ENCODE peak calls at places on chromosomes 16 and 17, in seven cellular contexts. One of them, this sample, is unnamed.

GRCh38 chr16:88965411-88965810 is 11.6 kb downstream of the CBFA2T3 start:
- DNase-seq in heart left ventricle: no peak
- DNase-seq in Peyer's patch: no peak
- DNase-seq in right atrium auricular region: no peak
- DNase-seq in IMR-90: no peak
- DNase-seq in GM23248: no peak
- DNase-seq in A673: no peak
- DNase-seq in this sample: no peak

GRCh38 chr16:14501331-14502255 is 128.5 kb downstream of the PARN start:
- DNase-seq in IMR-90: peak; percentile 94
- DNase-seq in Peyer's patch: peak; percentile 74
- DNase-seq in GM23248: peak; percentile 96
- DNase-seq in right atrium auricular region: peak; percentile 93
- DNase-seq in heart left ventricle: peak; percentile 79
- DNase-seq in A673: peak; percentile 83
- DNase-seq in this sample: peak; percentile 81

GRCh38 chr17:82636626-82637598 is 11.3 kb downstream of the WDR45B start:
- DNase-seq in Peyer's patch: no peak
- DNase-seq in right atrium auricular region: no peak
- DNase-seq in GM23248: no peak
- DNase-seq in heart left ventricle: no peak
- DNase-seq in A673: no peak
- DNase-seq in IMR-90: no peak
- DNase-seq in this sample: no peak

GRCh38 chr17:55063857-55064485 is 95.4 kb downstream of the STXBP4 start:
- DNase-seq in Peyer's patch: no peak
- DNase-seq in GM23248: no peak
- DNase-seq in IMR-90: no peak
- DNase-seq in A673: no peak
- DNase-seq in right atrium auricular region: no peak
- DNase-seq in heart left ventricle: no peak
- DNase-seq in this sample: no peak

GRCh38 chr17:50768348-50768761 is 1.0 kb upstream of the ANKRD40CL start:
- DNase-seq in GM23248: no peak
- DNase-seq in IMR-90: no peak
- DNase-seq in A673: no peak
- DNase-seq in heart left ventricle: no peak
- DNase-seq in Peyer's patch: peak; percentile 95
- DNase-seq in right atrium auricular region: no peak
- DNase-seq in this sample: no peak

GRCh38 chr16:56851671-56852400 is 13.2 kb upstream of the SLC12A3 start:
- DNase-seq in Peyer's patch: no peak
- DNase-seq in GM23248: peak; percentile 60
- DNase-seq in IMR-90: peak; percentile 50
- DNase-seq in heart left ventricle: no peak
- DNase-seq in right atrium auricular region: no peak
- DNase-seq in A673: peak; percentile 36
- DNase-seq in this sample: no peak

GRCh38 chr17:17495448-17496188 is 577 bp downstream of the RASD1 start:
- DNase-seq in A673: peak; percentile 21
- DNase-seq in heart left ventricle: peak; percentile 29
- DNase-seq in right atrium auricular region: peak; percentile 60
- DNase-seq in IMR-90: peak; percentile 4
- DNase-seq in GM23248: peak; percentile 56
- DNase-seq in Peyer's patch: peak; percentile 64
- DNase-seq in this sample: no peak

GRCh38 chr17:78343099-78343432 is 16.8 kb downstream of the SOCS3 start:
- DNase-seq in heart left ventricle: peak; percentile 83
- DNase-seq in A673: no peak
- DNase-seq in IMR-90: peak; percentile 87
- DNase-seq in GM23248: peak; percentile 99
- DNase-seq in right atrium auricular region: peak; percentile 89
- DNase-seq in Peyer's patch: peak; percentile 73
- DNase-seq in this sample: no peak

GRCh38 chr16:14285542-14286380 is 214.6 kb downstream of the MRTFB start:
- DNase-seq in IMR-90: peak; percentile 97
- DNase-seq in GM23248: peak; percentile 90
- DNase-seq in heart left ventricle: peak; percentile 92
- DNase-seq in Peyer's patch: peak; percentile 97
- DNase-seq in A673: peak; percentile 97
- DNase-seq in right atrium auricular region: peak; percentile 95
- DNase-seq in this sample: peak; percentile 98

GRCh38 chr16:87278191-87279093 is 38.8 kb downstream of the C16orf95 start:
- DNase-seq in IMR-90: peak; percentile 77
- DNase-seq in right atrium auricular region: peak; percentile 87
- DNase-seq in heart left ventricle: peak; percentile 67
- DNase-seq in A673: peak; percentile 70
- DNase-seq in GM23248: peak; percentile 88
- DNase-seq in Peyer's patch: peak; percentile 79
- DNase-seq in this sample: peak; percentile 19

DNA sequence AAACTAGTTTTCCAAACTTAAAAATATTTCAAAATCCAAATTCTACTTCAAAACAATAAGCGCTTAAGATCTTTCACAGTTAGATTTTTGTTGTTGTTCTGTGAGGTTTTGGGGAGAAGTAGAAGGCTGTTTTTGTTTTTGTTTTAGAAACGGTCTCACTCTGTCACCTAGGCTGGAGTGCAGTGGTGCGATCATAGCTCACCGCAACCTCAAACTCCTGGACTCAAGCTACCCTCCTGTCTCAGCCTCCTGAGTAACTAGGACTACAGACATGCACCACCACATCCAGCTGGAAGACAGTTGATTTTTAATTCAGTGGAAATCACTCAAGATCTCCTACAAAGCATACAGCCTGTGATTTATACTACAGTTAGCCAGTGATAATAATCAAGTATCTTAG is 2.7 kb downstream of the SHCBP1 start:
- DNase-seq in IMR-90: no peak
- DNase-seq in A673: no peak
- DNase-seq in heart left ventricle: no peak
- DNase-seq in GM23248: no peak
- DNase-seq in Peyer's patch: no peak
- DNase-seq in right atrium auricular region: no peak
- DNase-seq in this sample: no peak
- H3K36me3 ChIP-seq in IMR-90: no peaks in the 10 kb centered on the region
- H3K36me3 ChIP-seq in A673: peaks cover 45% of the 10 kb centered on the region
- H3K36me3 ChIP-seq in heart left ventricle: no peaks in the 10 kb centered on the region
- H3K36me3 ChIP-seq in GM23248: no peaks in the 10 kb centered on the region
- H3K36me3 ChIP-seq in Peyer's patch: no peaks in the 10 kb centered on the region
- H3K36me3 ChIP-seq in right atrium auricular region: no peaks in the 10 kb centered on the region
- H3K36me3 ChIP-seq in this sample: peaks cover 8% of the 10 kb centered on the region

DNA sequence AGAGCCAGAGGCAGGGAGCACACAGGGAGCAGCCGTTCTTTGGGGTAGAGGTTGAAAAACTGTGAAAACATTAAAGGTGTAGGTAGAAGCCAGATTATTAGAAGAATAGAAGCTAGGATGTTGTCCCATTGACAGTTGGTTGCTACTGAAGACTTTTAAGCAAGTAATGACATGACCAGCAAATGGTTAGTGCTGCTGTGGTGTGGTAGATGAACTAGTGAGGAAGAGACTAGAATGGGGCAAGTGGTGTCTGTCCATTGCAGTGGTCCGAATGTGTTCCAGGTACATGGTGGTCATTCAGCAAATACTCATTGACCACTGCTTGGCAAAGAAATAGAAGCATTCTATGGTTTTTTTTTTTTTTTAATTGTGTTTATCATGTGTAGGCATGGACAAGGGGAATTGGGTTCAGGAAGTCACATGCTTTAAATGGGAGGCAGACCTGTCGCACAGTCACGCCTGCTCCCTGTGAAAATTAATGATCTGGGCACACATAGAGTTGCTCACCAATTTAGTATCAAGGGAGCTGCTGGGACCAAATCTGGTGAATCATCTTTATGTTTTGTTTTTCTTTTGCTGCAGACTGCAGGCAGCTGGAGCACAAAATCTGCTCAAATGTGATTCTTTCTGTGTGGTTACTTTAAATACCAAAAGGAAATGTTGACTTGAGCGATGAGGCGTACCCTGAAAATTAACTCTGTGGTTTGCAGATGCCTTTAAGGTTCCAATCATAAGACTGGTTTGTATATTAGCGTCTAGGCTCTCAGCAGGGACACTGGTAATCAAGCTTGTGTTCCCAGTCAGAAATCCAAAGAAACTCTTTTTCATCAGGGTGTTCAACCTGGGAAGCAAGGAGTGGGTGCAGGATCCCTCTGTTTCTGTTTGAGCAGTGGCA is 30.7 kb downstream of the YPEL2 start:
- DNase-seq in Peyer's patch: peak; percentile 66
- DNase-seq in GM23248: peak; percentile 90
- DNase-seq in heart left ventricle: no peak
- DNase-seq in IMR-90: peak; percentile 93
- DNase-seq in A673: peak; percentile 18
- DNase-seq in right atrium auricular region: no peak
- DNase-seq in this sample: no peak
- H3K27ac ChIP-seq in Peyer's patch: peak overlapping the region; percentile 72
- H3K27ac ChIP-seq in GM23248: peak overlapping the region; percentile 94
- H3K27ac ChIP-seq in heart left ventricle: peak overlapping the region; percentile 41
- H3K27ac ChIP-seq in IMR-90: peak overlapping the region; percentile 78
- H3K27ac ChIP-seq in A673: no peak overlapping the region
- H3K27ac ChIP-seq in right atrium auricular region: peak overlapping the region; percentile 54
- H3K27ac ChIP-seq in this sample: no peak overlapping the region

DNA sequence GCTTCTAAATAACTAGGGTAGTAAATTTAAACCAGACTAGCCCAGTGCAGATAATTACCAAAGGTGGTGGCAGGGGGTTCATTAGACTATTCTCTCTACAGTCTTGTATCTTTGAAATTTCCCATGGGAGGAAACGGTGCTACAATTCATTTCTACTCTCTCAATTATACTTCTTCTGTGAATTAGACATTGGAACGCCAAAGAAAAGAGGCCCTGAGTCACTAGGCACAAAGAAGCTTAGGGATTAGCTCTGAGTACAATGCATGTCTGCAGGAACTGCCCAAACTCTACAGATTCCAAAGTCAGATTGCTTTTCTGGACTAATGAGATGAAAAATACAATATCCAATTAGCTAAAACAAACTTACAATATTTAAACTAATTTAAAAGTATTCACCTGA is 30.7 kb upstream of the ARL6IP1 start:
- DNase-seq in heart left ventricle: no peak
- DNase-seq in Peyer's patch: no peak
- DNase-seq in IMR-90: no peak
- DNase-seq in A673: peak; percentile 88
- DNase-seq in right atrium auricular region: no peak
- DNase-seq in GM23248: no peak
- DNase-seq in this sample: no peak
- H3K36me3 ChIP-seq in heart left ventricle: peaks cover 49% of the 10 kb centered on the region
- H3K36me3 ChIP-seq in Peyer's patch: peaks cover 7% of the 10 kb centered on the region
- H3K36me3 ChIP-seq in IMR-90: peaks cover 54% of the 10 kb centered on the region
- H3K36me3 ChIP-seq in A673: peaks cover 90% of the 10 kb centered on the region
- H3K36me3 ChIP-seq in right atrium auricular region: peaks cover 97% of the 10 kb centered on the region
- H3K36me3 ChIP-seq in GM23248: peaks cover 84% of the 10 kb centered on the region
- H3K36me3 ChIP-seq in this sample: peaks cover 48% of the 10 kb centered on the region

GRCh38 chr17:19457830-19458271 is 46.8 kb downstream of the RNF112 start:
- DNase-seq in right atrium auricular region: no peak
- DNase-seq in IMR-90: no peak
- DNase-seq in A673: peak; percentile 31
- DNase-seq in heart left ventricle: no peak
- DNase-seq in Peyer's patch: no peak
- DNase-seq in GM23248: no peak
- DNase-seq in this sample: no peak
- H3K27ac ChIP-seq in right atrium auricular region: no peak overlapping the region
- H3K27ac ChIP-seq in IMR-90: no peak overlapping the region
- H3K27ac ChIP-seq in A673: no peak overlapping the region
- H3K27ac ChIP-seq in heart left ventricle: no peak overlapping the region
- H3K27ac ChIP-seq in Peyer's patch: no peak overlapping the region
- H3K27ac ChIP-seq in GM23248: no peak overlapping the region
- H3K27ac ChIP-seq in this sample: no peak overlapping the region

GRCh38 chr16:30737794-30738648 is 10.2 kb upstream of the PHKG2 start:
- DNase-seq in right atrium auricular region: no peak
- DNase-seq in IMR-90: no peak
- DNase-seq in GM23248: no peak
- DNase-seq in A673: no peak
- DNase-seq in heart left ventricle: no peak
- DNase-seq in Peyer's patch: no peak
- DNase-seq in this sample: no peak
- H3K36me3 ChIP-seq in right atrium auricular region: peaks cover 64% of the 10 kb centered on the region
- H3K36me3 ChIP-seq in IMR-90: peaks cover 61% of the 10 kb centered on the region
- H3K36me3 ChIP-seq in GM23248: peaks cover 49% of the 10 kb centered on the region
- H3K36me3 ChIP-seq in A673: peaks cover 78% of the 10 kb centered on the region
- H3K36me3 ChIP-seq in heart left ventricle: peaks cover 38% of the 10 kb centered on the region
- H3K36me3 ChIP-seq in Peyer's patch: no peaks in the 10 kb centered on the region
- H3K36me3 ChIP-seq in this sample: peaks cover 37% of the 10 kb centered on the region

DNA sequence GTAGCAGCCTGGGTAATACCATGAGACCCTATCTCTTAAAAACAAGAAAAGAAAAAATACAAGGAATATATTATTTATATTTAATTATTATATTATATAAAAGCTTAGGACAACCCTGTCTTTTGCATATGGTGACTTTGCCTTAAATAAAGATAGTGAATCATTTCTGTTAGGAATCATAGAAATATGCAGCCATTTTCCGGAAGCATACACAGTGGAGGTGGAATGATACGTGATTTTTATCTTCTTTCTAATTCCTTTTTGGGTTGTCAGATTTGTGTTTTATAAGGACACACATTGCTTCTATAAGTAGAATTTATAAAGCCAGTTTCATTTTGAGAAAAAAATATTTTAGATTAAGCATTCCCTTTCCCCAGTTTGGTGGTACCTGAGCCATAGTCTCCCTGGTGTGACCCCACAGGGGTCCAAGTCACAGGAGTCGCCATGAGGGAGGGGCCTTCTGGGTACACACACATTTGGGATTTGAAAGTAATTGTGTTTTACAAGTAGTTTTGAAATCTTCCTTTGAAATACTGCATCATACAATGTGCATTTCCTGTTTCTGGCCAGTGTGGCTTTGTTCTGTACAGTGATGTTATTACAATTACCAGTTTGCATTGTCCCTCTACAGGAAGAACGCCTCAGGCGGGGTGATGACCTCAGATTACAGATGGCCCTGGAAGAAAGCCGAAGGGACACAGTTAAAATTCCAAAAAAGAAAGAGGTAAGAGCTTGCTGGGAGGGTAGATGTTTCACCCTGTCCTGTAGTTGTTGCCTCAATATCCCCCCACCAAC is 50.9 kb downstream of the B9D1 start:
- DNase-seq in IMR-90: peak; percentile 26
- DNase-seq in Peyer's patch: no peak
- DNase-seq in heart left ventricle: peak; percentile 37
- DNase-seq in GM23248: peak; percentile 64
- DNase-seq in A673: peak; percentile 41
- DNase-seq in right atrium auricular region: no peak
- DNase-seq in this sample: no peak
- H3K27ac ChIP-seq in IMR-90: no peak overlapping the region
- H3K27ac ChIP-seq in Peyer's patch: no peak overlapping the region
- H3K27ac ChIP-seq in heart left ventricle: peak overlapping the region; percentile 76
- H3K27ac ChIP-seq in GM23248: peak overlapping the region; percentile 49
- H3K27ac ChIP-seq in A673: peak overlapping the region; percentile 25
- H3K27ac ChIP-seq in right atrium auricular region: peak overlapping the region; percentile 23
- H3K27ac ChIP-seq in this sample: no peak overlapping the region

DNA sequence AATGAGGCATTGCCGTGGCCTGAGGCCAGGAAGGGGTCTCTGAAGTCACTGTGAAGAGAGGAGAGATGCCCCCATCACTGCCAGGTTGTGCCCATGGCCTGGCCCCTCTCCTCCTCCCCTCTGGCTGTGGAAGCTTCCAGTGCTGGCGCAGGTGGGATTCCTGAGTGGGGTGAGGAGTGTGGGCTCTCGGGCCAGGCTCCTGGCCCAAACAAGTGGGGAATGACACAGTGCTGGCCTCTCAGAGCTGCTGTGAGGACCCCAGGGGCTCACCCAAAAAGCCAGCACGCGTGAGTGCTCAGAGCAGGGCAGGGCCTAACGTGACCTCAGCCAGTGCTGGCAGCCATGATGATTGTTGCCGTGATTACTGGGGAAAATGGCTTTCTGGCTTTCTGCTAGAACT is 53.5 kb upstream of the MTSS2 start:
- DNase-seq in A673: no peak
- DNase-seq in Peyer's patch: no peak
- DNase-seq in right atrium auricular region: no peak
- DNase-seq in GM23248: no peak
- DNase-seq in heart left ventricle: no peak
- DNase-seq in IMR-90: no peak
- DNase-seq in this sample: no peak
- H3K36me3 ChIP-seq in A673: no peaks in the 10 kb centered on the region
- H3K36me3 ChIP-seq in Peyer's patch: no peaks in the 10 kb centered on the region
- H3K36me3 ChIP-seq in right atrium auricular region: peaks cover 13% of the 10 kb centered on the region
- H3K36me3 ChIP-seq in GM23248: no peaks in the 10 kb centered on the region
- H3K36me3 ChIP-seq in heart left ventricle: no peaks in the 10 kb centered on the region
- H3K36me3 ChIP-seq in IMR-90: peaks cover 8% of the 10 kb centered on the region
- H3K36me3 ChIP-seq in this sample: no peaks in the 10 kb centered on the region

This sample was measured in keratinocyte.